ENCODE peak calls at places on chromosomes 13 and 19, in nine cellular contexts. One of them, this sample, is unnamed.

GRCh38 chr13:25963681-25964080 is 88.1 kb downstream of the SHISA2 start:
- DNase-seq in brain microvascular endothelial cell: peak
- DNase-seq in BE2C: no peak
- DNase-seq in neuronal stem cell: no peak
- DNase-seq in mesenchymal stem cell: peak
- DNase-seq in GM23338: no peak
- DNase-seq in lung: no peak
- DNase-seq in fibroblast of pulmonary artery: peak
- DNase-seq in skeletal muscle cell: no peak
- DNase-seq in this sample: no peak

GRCh38 chr13:110366733-110367132 is 59.6 kb downstream of the COL4A2 start:
- DNase-seq in fibroblast of pulmonary artery: no peak
- DNase-seq in lung: no peak
- DNase-seq in GM23338: no peak
- DNase-seq in neuronal stem cell: no peak
- DNase-seq in mesenchymal stem cell: no peak
- DNase-seq in brain microvascular endothelial cell: no peak
- DNase-seq in skeletal muscle cell: no peak
- DNase-seq in BE2C: no peak
- DNase-seq in this sample: no peak

GRCh38 chr13:66033924-66034323 is 1196.2 kb downstream of the PCDH9 start:
- DNase-seq in skeletal muscle cell: no peak
- DNase-seq in lung: no peak
- DNase-seq in GM23338: peak
- DNase-seq in brain microvascular endothelial cell: no peak
- DNase-seq in mesenchymal stem cell: no peak
- DNase-seq in neuronal stem cell: no peak
- DNase-seq in fibroblast of pulmonary artery: no peak
- DNase-seq in BE2C: no peak
- DNase-seq in this sample: no peak

GRCh38 chr13:108269601-108270328 is at the start of gene TNFSF13B:
- DNase-seq in mesenchymal stem cell: peak
- DNase-seq in GM23338: peak
- DNase-seq in neuronal stem cell: no peak
- DNase-seq in BE2C: peak
- DNase-seq in skeletal muscle cell: no peak
- DNase-seq in fibroblast of pulmonary artery: peak
- DNase-seq in brain microvascular endothelial cell: peak
- DNase-seq in lung: no peak
- DNase-seq in this sample: peak

GRCh38 chr13:29496241-29496712 is 99.2 kb downstream of the SLC7A1 start:
- DNase-seq in fibroblast of pulmonary artery: peak
- DNase-seq in GM23338: no peak
- DNase-seq in skeletal muscle cell: no peak
- DNase-seq in brain microvascular endothelial cell: no peak
- DNase-seq in neuronal stem cell: no peak
- DNase-seq in BE2C: no peak
- DNase-seq in mesenchymal stem cell: no peak
- DNase-seq in lung: no peak
- DNase-seq in this sample: peak

GRCh38 chr13:110561335-110562033 is at the start of gene RAB20:
- DNase-seq in GM23338: peak
- DNase-seq in lung: peak
- DNase-seq in mesenchymal stem cell: peak
- DNase-seq in fibroblast of pulmonary artery: peak
- DNase-seq in skeletal muscle cell: peak
- DNase-seq in neuronal stem cell: peak
- DNase-seq in BE2C: peak
- DNase-seq in brain microvascular endothelial cell: peak
- DNase-seq in this sample: peak

GRCh38 chr13:94272038-94272437 is 207.4 kb downstream of the DCT start:
- DNase-seq in lung: no peak
- DNase-seq in fibroblast of pulmonary artery: no peak
- DNase-seq in BE2C: no peak
- DNase-seq in neuronal stem cell: no peak
- DNase-seq in skeletal muscle cell: no peak
- DNase-seq in brain microvascular endothelial cell: no peak
- DNase-seq in GM23338: no peak
- DNase-seq in mesenchymal stem cell: no peak
- DNase-seq in this sample: no peak

GRCh38 chr13:47158583-47158982 is 261.7 kb upstream of the HTR2A start:
- DNase-seq in BE2C: no peak
- DNase-seq in neuronal stem cell: no peak
- DNase-seq in skeletal muscle cell: no peak
- DNase-seq in fibroblast of pulmonary artery: no peak
- DNase-seq in mesenchymal stem cell: no peak
- DNase-seq in GM23338: no peak
- DNase-seq in lung: no peak
- DNase-seq in brain microvascular endothelial cell: no peak
- DNase-seq in this sample: no peak

GRCh38 chr19:29372461-29372860 is 153.3 kb upstream of the VSTM2B start:
- DNase-seq in BE2C: no peak
- DNase-seq in brain microvascular endothelial cell: no peak
- DNase-seq in skeletal muscle cell: no peak
- DNase-seq in lung: peak
- DNase-seq in neuronal stem cell: no peak
- DNase-seq in fibroblast of pulmonary artery: no peak
- DNase-seq in GM23338: no peak
- DNase-seq in mesenchymal stem cell: no peak
- DNase-seq in this sample: no peak

GRCh38 chr19:58037927-58038687 is 4.3 kb downstream of the ZSCAN1 start:
- DNase-seq in brain microvascular endothelial cell: no peak
- DNase-seq in skeletal muscle cell: no peak
- DNase-seq in fibroblast of pulmonary artery: no peak
- DNase-seq in mesenchymal stem cell: no peak
- DNase-seq in lung: no peak
- DNase-seq in neuronal stem cell: no peak
- DNase-seq in GM23338: peak
- DNase-seq in BE2C: peak
- DNase-seq in this sample: no peak

DNA sequence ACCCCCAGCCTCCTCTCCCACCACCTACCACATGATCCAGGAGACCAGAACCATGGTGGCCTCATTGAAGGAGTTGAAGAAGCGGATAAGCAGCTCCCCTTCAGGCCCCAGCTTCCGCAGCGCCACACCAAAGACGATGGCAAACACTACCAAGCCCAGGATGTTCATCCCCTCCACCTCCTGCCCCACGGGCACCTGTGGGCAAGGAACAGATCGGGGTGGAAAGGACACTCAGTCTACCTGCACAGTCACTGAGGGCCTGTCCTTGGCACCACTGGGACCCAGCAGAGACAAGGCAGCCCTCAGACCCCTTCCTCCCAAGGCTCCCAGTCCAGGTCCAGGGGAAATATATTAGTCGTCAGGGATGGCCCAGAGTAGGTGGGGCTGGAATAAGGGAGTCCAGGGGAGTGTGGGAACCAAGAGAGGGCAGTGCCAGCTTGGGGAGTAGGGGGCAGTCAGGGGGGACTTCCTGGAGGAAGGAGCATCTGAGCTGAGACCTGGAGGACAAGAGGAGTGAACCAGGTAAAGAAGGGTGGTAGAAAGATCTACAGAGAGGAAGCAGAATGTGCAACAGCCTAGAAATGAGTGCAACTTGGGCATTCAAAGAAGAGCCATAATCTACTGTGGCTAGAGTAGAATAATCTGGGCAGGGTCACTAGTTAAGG is 5.9 kb downstream of the SLC1A5 start:
- DNase-seq in BE2C: no peak
- DNase-seq in fibroblast of pulmonary artery: no peak
- DNase-seq in brain microvascular endothelial cell: no peak
- DNase-seq in lung: no peak
- DNase-seq in GM23338: no peak
- DNase-seq in skeletal muscle cell: no peak
- DNase-seq in mesenchymal stem cell: no peak
- DNase-seq in neuronal stem cell: no peak
- DNase-seq in this sample: no peak
- H3K4me3 ChIP-seq in BE2C: no peak
- H3K4me3 ChIP-seq in fibroblast of pulmonary artery: no peak
- H3K4me3 ChIP-seq in brain microvascular endothelial cell: no peak
- H3K4me3 ChIP-seq in lung: no peak
- H3K4me3 ChIP-seq in GM23338: no peak
- H3K4me3 ChIP-seq in skeletal muscle cell: no peak
- H3K4me3 ChIP-seq in mesenchymal stem cell: no peak
- H3K4me3 ChIP-seq in neuronal stem cell: no peak
- H3K4me3 ChIP-seq in this sample: no peak

GRCh38 chr13:77374339-77374738 is 47.4 kb upstream of the MYCBP2 start:
- DNase-seq in GM23338: peak
- DNase-seq in brain microvascular endothelial cell: no peak
- DNase-seq in neuronal stem cell: no peak
- DNase-seq in fibroblast of pulmonary artery: no peak
- DNase-seq in mesenchymal stem cell: no peak
- DNase-seq in BE2C: no peak
- DNase-seq in lung: no peak
- DNase-seq in skeletal muscle cell: no peak
- DNase-seq in this sample: no peak
- H3K4me3 ChIP-seq in GM23338: peak
- H3K4me3 ChIP-seq in brain microvascular endothelial cell: no peak
- H3K4me3 ChIP-seq in neuronal stem cell: no peak
- H3K4me3 ChIP-seq in fibroblast of pulmonary artery: no peak
- H3K4me3 ChIP-seq in mesenchymal stem cell: no peak
- H3K4me3 ChIP-seq in BE2C: no peak
- H3K4me3 ChIP-seq in lung: no peak
- H3K4me3 ChIP-seq in skeletal muscle cell: no peak
- H3K4me3 ChIP-seq in this sample: no peak

DNA sequence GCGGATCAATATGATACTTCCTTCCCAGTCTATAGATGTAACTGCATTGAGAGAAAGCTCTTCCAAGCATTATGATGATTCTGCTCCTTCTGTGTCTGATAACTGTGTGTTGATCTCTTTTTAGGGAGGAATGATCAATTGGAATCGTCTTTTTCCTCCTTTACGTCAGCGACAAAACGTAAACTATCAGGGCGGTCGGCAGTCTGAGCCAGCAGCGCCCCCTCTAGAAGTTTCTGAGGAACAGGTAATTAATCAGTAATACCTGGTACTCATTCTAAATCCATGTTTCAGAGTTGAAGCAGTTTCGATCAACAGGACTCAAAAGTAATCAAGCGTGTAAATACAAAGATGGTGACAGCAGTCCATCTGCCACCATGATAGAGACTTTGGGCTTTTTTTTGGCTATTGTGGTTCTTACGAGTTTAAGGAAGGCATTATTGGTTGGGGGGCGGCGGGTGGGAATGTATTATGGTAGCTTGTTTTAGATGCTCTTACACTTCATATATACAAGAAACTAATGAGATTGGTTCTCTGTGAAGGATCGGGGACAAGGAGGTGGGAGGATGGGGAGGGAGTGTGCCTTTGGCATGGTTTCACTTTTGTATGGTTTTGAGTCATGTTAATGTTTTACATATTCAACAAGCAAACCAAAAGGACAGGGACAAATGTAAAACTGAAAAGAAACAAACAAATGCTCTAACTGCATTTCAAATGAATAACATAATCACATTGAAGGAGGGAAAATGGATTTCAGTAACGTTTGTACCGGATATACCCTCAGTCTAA is 60.7 kb upstream of the GPR183 start:
- DNase-seq in GM23338: peak
- DNase-seq in skeletal muscle cell: no peak
- DNase-seq in neuronal stem cell: no peak
- DNase-seq in fibroblast of pulmonary artery: no peak
- DNase-seq in BE2C: no peak
- DNase-seq in brain microvascular endothelial cell: no peak
- DNase-seq in mesenchymal stem cell: no peak
- DNase-seq in lung: no peak
- DNase-seq in this sample: no peak
- H3K4me3 ChIP-seq in GM23338: no peak
- H3K4me3 ChIP-seq in skeletal muscle cell: no peak
- H3K4me3 ChIP-seq in neuronal stem cell: no peak
- H3K4me3 ChIP-seq in fibroblast of pulmonary artery: no peak
- H3K4me3 ChIP-seq in BE2C: no peak
- H3K4me3 ChIP-seq in brain microvascular endothelial cell: no peak
- H3K4me3 ChIP-seq in mesenchymal stem cell: no peak
- H3K4me3 ChIP-seq in lung: no peak
- H3K4me3 ChIP-seq in this sample: no peak

DNA sequence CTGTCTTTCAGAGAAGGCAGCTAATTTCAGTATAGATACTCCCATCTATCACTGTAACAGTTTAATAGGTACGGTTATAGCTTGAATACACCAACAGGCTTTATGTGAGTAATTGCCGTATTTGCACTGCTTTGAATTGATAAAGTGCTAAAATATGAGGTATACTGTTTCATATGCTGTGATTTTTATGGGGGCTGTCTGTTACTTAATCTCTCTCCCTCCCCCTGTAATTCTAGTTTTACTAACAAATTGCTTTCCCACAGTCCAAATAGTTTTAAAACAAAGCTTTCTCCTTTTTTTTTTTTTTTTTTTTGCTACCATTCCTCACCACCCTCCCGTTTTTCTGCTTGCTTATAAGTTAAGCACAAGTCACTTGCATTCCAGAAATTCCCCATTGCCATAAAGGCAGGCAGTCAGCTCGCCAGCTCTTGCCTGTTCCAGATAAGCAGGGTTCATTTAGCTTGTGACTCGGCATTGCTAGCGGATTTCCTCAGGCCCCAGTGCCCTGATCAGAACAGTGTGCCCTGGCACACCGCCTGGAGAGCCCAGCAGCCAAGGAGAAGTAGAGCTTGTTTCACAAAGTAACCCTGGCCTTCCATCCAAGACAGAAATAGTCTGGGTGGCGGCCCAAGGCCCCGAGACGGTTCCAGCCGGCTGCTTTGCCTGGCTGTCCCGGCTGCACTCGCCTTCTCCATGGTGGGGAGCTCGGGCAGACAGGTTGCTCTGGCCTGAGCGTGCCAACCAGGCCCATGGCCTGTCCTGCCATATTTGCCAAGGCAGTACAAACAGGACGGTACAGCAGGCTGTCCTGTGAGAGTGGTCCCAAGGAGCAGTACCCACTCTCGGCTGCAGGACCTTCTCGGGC is 43.5 kb upstream of the NPAS1 start:
- DNase-seq in neuronal stem cell: peak
- DNase-seq in skeletal muscle cell: peak
- DNase-seq in GM23338: peak
- DNase-seq in brain microvascular endothelial cell: peak
- DNase-seq in BE2C: peak
- DNase-seq in fibroblast of pulmonary artery: peak
- DNase-seq in lung: peak
- DNase-seq in mesenchymal stem cell: peak
- DNase-seq in this sample: peak
- H3K4me3 ChIP-seq in neuronal stem cell: no peak
- H3K4me3 ChIP-seq in skeletal muscle cell: no peak
- H3K4me3 ChIP-seq in GM23338: peak
- H3K4me3 ChIP-seq in brain microvascular endothelial cell: no peak
- H3K4me3 ChIP-seq in BE2C: no peak
- H3K4me3 ChIP-seq in fibroblast of pulmonary artery: no peak
- H3K4me3 ChIP-seq in lung: no peak
- H3K4me3 ChIP-seq in mesenchymal stem cell: peak
- H3K4me3 ChIP-seq in this sample: no peak

This sample was measured in Peyer's patch.